ENCODE peak calls at places on chromosomes 1 and 21, in nine cellular contexts. H, O, K, Q, T, L, D, Y and A are unnamed samples.

GRCh38 chr21:34846601-34847112 is 177.9 kb downstream of the CLIC6 start:
- DNase-seq in Q (no peak), Y (no peak), T (no peak), D (no peak), L (no peak), H (no peak), K (no peak), O (peak), A (no peak)

GRCh38 chr1:54594463-54594862 is 28.9 kb downstream of the FAM151A start:
- DNase-seq in T (no peak), Y (no peak), H (no peak), D (no peak), K (no peak), O (no peak), L (no peak), Q (no peak), A (no peak)

GRCh38 chr1:50959303-50959912 is 659 bp downstream of the FAF1 start:
- DNase-seq in D (peak), T (peak), Y (peak), K (peak), L (no peak), H (peak), O (no peak), Q (no peak), A (peak)

GRCh38 chr1:22131875-22132486 is 10.9 kb downstream of the WNT4 start:
- DNase-seq in T (peak), K (peak), D (peak), Y (peak), H (peak), L (peak), O (no peak), Q (no peak), A (peak)

GRCh38 chr1:68269637-68270430 is 37.5 kb upstream of the WLS start:
- DNase-seq in H (peak), L (no peak), Q (no peak), O (no peak), T (no peak), K (no peak), D (no peak), Y (no peak), A (no peak)

GRCh38 chr1:216111842-216112241 is 311.4 kb downstream of the USH2A start:
- DNase-seq in D (no peak), T (no peak), Y (no peak), L (no peak), Q (no peak), O (no peak), H (no peak), K (no peak), A (no peak)

GRCh38 chr21:44718571-44718970 is 7.2 kb upstream of the TSPEAR start:
- DNase-seq in D (no peak), Q (no peak), K (no peak), L (no peak), O (no peak), T (no peak), Y (no peak), H (no peak), A (no peak)

GRCh38 chr1:22776051-22776611 is 65.5 kb downstream of the EPHB2 start:
- DNase-seq in L (no peak), D (peak), K (no peak), O (no peak), Q (no peak), Y (no peak), T (peak), H (no peak), A (no peak)

GRCh38 chr21:44932366-44933181 is 7.3 kb upstream of the SLX9 start:
- DNase-seq in Q (no peak), D (peak), H (no peak), T (no peak), L (peak), O (no peak), Y (peak), K (peak), A (peak)

GRCh38 chr21:45826733-45827692 is 154.6 kb upstream of the COL6A1 start:
- DNase-seq in Q (no peak), H (no peak), O (no peak), K (peak), T (no peak), Y (no peak), L (no peak), D (no peak), A (no peak)

GRCh38 chr1:1665815-1666251 is 7.0 kb upstream of the CDK11B start:
- DNase-seq in Q (no peak), D (no peak), Y (no peak), O (no peak), H (no peak), L (no peak), T (no peak), K (peak), A (no peak)

GRCh38 chr1:201990427-201990826 is 8.0 kb downstream of the RNPEP start:
- DNase-seq in L (no peak), Q (no peak), D (no peak), H (no peak), O (no peak), Y (no peak), T (no peak), K (no peak), A (no peak)

GRCh38 chr1:232868793-232869491 is 63.7 kb downstream of the MAP10 start:
- DNase-seq in K (no peak), L (no peak), O (peak), Q (no peak), Y (no peak), H (peak), D (peak), T (peak), A (no peak)

GRCh38 chr1:176466514-176466913 is 3.5 kb downstream of the PAPPA2 start:
- DNase-seq in T (peak), Y (peak), L (no peak), Q (no peak), K (peak), D (no peak), O (no peak), H (no peak), A (no peak)

GRCh38 chr1:216325946-216326345 is 97.3 kb downstream of the USH2A start:
- DNase-seq in D (no peak), L (no peak), H (no peak), T (no peak), Q (no peak), Y (no peak), O (no peak), K (no peak), A (no peak)

GRCh38 chr1:18422954-18423353 is 57.8 kb upstream of the KLHDC7A start:
- DNase-seq in O (no peak), T (no peak), L (no peak), D (no peak), Y (no peak), H (no peak), K (no peak), Q (no peak), A (no peak)

GRCh38 chr1:29125237-29125641 is 1.5 kb upstream of the TMEM200B start:
- DNase-seq in Q (no peak), Y (no peak), K (no peak), L (no peak), H (no peak), D (no peak), T (no peak), O (no peak), A (no peak)

GRCh38 chr1:43634729-43635128 is 15.2 kb upstream of the KDM4A start:
- DNase-seq in K (no peak), O (no peak), D (no peak), Q (no peak), T (no peak), Y (no peak), H (no peak), L (no peak), A (no peak)

GRCh38 chr1:244964112-244964971 is 100.0 kb upstream of the HNRNPU start:
- DNase-seq in O (no peak), T (no peak), Y (no peak), K (no peak), L (no peak), Q (no peak), H (peak), D (no peak), A (peak)

GRCh38 chr1:173347276-173347675 is 129.9 kb upstream of the PRDX6 start:
- DNase-seq in D (no peak), O (no peak), Q (no peak), K (no peak), H (no peak), L (no peak), Y (no peak), T (no peak), A (no peak)

GRCh38 chr1:11847667-11848445 is at the start of gene NPPA:
- DNase-seq in H (no peak), L (no peak), O (peak), Y (peak), T (peak), D (peak), K (no peak), Q (no peak), A (no peak)

GRCh38 chr1:241716915-241717651 is 65.0 kb downstream of the WDR64 start:
- DNase-seq in H (no peak), Q (no peak), Y (no peak), K (no peak), L (no peak), T (no peak), D (no peak), O (no peak), A (no peak)

GRCh38 chr1:44862829-44863406 is 19.9 kb upstream of the PTCH2 start:
- DNase-seq in O (no peak), Q (no peak), D (no peak), T (no peak), Y (no peak), K (no peak), H (no peak), L (no peak), A (no peak)

GRCh38 chr21:45997205-45997494 is 15.6 kb downstream of the COL6A1 start:
- DNase-seq in D (no peak), Y (no peak), L (no peak), Q (no peak), H (no peak), K (no peak), O (no peak), T (no peak), A (no peak)

GRCh38 chr21:39788383-39788782 is 43.4 kb downstream of the IGSF5 start:
- DNase-seq in O (peak), H (peak), D (peak), T (peak), K (no peak), Q (no peak), L (no peak), Y (peak), A (no peak)

GRCh38 chr1:61888808-61889207 is 146.5 kb downstream of the PATJ start:
- DNase-seq in K (no peak), D (no peak), T (no peak), O (no peak), L (no peak), Y (no peak), H (no peak), Q (no peak), A (no peak)

GRCh38 chr1:153100241-153100640 is 5.9 kb upstream of the SPRR2E start:
- DNase-seq in K (no peak), D (no peak), Q (no peak), L (no peak), O (no peak), H (peak), Y (no peak), T (no peak), A (no peak)

GRCh38 chr1:246295968-246296367 is 211.1 kb downstream of the SMYD3 start:
- DNase-seq in H (no peak), K (no peak), Y (no peak), T (no peak), D (no peak), O (no peak), L (no peak), Q (no peak), A (no peak)

GRCh38 chr1:5779608-5780323 is 212.5 kb downstream of the NPHP4 start:
- DNase-seq in O (no peak), Q (no peak), H (no peak), D (no peak), L (no peak), T (no peak), K (no peak), Y (no peak), A (no peak)

GRCh38 chr1:159092398-159092760 is 15.8 kb upstream of the AIM2 start:
- DNase-seq in Q (no peak), Y (no peak), O (no peak), L (no peak), D (no peak), T (no peak), H (no peak), K (no peak), A (no peak)

GRCh38 chr1:3827813-3828307 is 29.2 kb downstream of the CEP104 start:
- DNase-seq in D (no peak), Y (no peak), O (no peak), K (no peak), Q (no peak), L (no peak), H (no peak), T (no peak), A (no peak)

GRCh38 chr1:31181515-31182343 is 58.0 kb downstream of the NKAIN1 start:
- DNase-seq in D (peak), H (peak), Q (no peak), Y (peak), L (peak), O (no peak), T (no peak), K (peak), A (peak)

GRCh38 chr1:51421961-51422360 is 91.6 kb upstream of the TTC39A start:
- DNase-seq in D (no peak), T (peak), H (peak), L (peak), Y (peak), K (no peak), O (peak), Q (no peak), A (no peak)

GRCh38 chr1:30358510-30358909 is 364.9 kb downstream of the MATN1 start:
- DNase-seq in Y (no peak), O (no peak), L (no peak), H (no peak), T (no peak), K (no peak), D (no peak), Q (no peak), A (no peak)

GRCh38 chr21:42653492-42654061 is at the start of gene PDE9A:
- DNase-seq in O (no peak), Y (peak), L (peak), Q (no peak), K (peak), T (peak), H (peak), D (no peak), A (peak)

GRCh38 chr1:11545793-11546192 is 66.8 kb downstream of the DISP3 start:
- DNase-seq in D (no peak), H (no peak), O (no peak), T (no peak), L (no peak), K (no peak), Q (no peak), Y (no peak), A (no peak)

GRCh38 chr1:210499956-210500355 is 171.3 kb downstream of the HHAT start:
- DNase-seq in H (no peak), Q (no peak), Y (no peak), D (no peak), T (no peak), O (peak), K (no peak), L (no peak), A (no peak)

GRCh38 chr1:180249725-180250498 is 19.8 kb downstream of the LHX4 start:
- DNase-seq in L (no peak), D (no peak), O (no peak), T (no peak), Y (no peak), H (no peak), K (no peak), Q (no peak), A (no peak)